ENCODE peak calls at places on chromosomes 7 and 10, in five cellular contexts. F is PC-3, R is AG04450, D is left lung, B is fibroblast of lung. G is an unnamed sample.
A peak's percentile ranks its signal among the peaks of the same experiment; 100 is the strongest.

GRCh38 chr10:72612203-72612826 is 13.6 kb downstream of the MICU1 start:
- DNase-seq in F (peak; percentile 4), R (no peak), D (no peak), B (peak; percentile 18), G (no peak)

GRCh38 chr10:119368991-119369869 is 161.9 kb downstream of the GRK5 start:
- DNase-seq in F (no peak), R (no peak), D (no peak), B (no peak), G (peak; percentile 58)

GRCh38 chr7:105648561-105649401 is 67.5 kb upstream of the EFCAB10 start:
- DNase-seq in F (peak; percentile 99), R (no peak), D (no peak), B (peak; percentile 13), G (peak; percentile 48)

GRCh38 chr10:73797324-73798025 is 12.1 kb downstream of the ZSWIM8 start:
- DNase-seq in F (no peak), R (no peak), D (no peak), B (no peak), G (peak; percentile 55)

GRCh38 chr7:53426145-53426750 is 390.8 kb downstream of the POM121L12 start:
- DNase-seq in F (no peak), R (no peak), D (no peak), B (no peak), G (no peak)

GRCh38 chr7:148435715-148436114 is 154.9 kb upstream of the C7orf33 start:
- DNase-seq in F (no peak), R (no peak), D (no peak), B (no peak), G (no peak)

GRCh38 chr10:86108696-86109095 is 257.9 kb downstream of the GRID1 start:
- DNase-seq in F (no peak), R (no peak), D (no peak), B (no peak), G (no peak)

GRCh38 chr7:94655884-94656657 is at the start of gene SGCE:
- DNase-seq in F (peak; percentile 82), R (peak; percentile 50), D (peak; percentile 78), B (peak; percentile 78), G (peak; percentile 85)

GRCh38 chr10:58516118-58516517 is 3.4 kb downstream of the BICC1 start:
- DNase-seq in F (peak; percentile 82), R (no peak), D (no peak), B (peak; percentile 70), G (no peak)

GRCh38 chr7:135158874-135159273 is 11.0 kb downstream of the TMEM140 start:
- DNase-seq in F (no peak), R (no peak), D (no peak), B (no peak), G (no peak)

GRCh38 chr7:1939434-1940401 is 269.6 kb downstream of the ELFN1 start:
- DNase-seq in F (no peak), R (no peak), D (peak; percentile 51), B (no peak), G (no peak)

GRCh38 chr7:1940863-1941262 is 270.8 kb downstream of the ELFN1 start:
- DNase-seq in F (no peak), R (no peak), D (peak; percentile 48), B (no peak), G (no peak)

GRCh38 chr7:1938788-1939433 is 268.8 kb downstream of the ELFN1 start:
- DNase-seq in F (no peak), R (no peak), D (peak; percentile 26), B (peak; percentile 7), G (no peak)

GRCh38 chr7:1941464-1942025 is 271.5 kb downstream of the ELFN1 start:
- DNase-seq in F (no peak), R (no peak), D (peak; percentile 29), B (no peak), G (no peak)

DNA sequence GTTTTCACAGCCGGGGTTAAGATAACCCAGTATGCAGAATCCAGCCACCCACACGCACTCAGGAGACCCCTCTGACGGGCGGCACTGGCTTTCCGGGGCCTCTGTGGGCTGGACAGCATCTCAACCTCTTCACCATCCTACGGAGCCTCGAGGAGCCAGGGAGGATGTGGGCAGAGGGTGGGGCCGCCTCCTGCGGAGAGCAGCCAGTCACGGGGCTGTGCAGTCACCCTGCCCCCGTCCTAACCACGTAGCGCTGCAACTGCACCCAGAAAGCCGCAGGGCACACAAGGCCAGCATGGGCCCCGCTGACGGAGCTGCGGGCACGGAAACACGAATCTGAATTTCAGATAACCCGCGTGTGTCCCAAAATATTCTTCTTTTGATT is 270.3 kb downstream of the ELFN1 start:
- DNase-seq in F (no peak), R (no peak), D (peak; percentile 91), B (peak; percentile 71), G (peak; percentile 92)
- H3K27ac ChIP-seq in F (no peak overlapping the region), R (no peak overlapping the region), D (peak overlapping the region; percentile 85), B (no peak overlapping the region), G (peak overlapping the region; percentile 77)

GRCh38 chr7:70812511-70812910 is 319.4 kb upstream of the GALNT17 start:
- DNase-seq in F (no peak), R (no peak), D (no peak), B (no peak), G (no peak)
- TF ChIP-seq CTCF in F (no peak), R (no peak), D (no peak), B (no peak), G (no peak)

GRCh38 chr10:62057359-62057758 is 155.9 kb downstream of the ARID5B start:
- DNase-seq in F (no peak), R (no peak), D (no peak), B (no peak), G (no peak)
- H3K4me3 ChIP-seq in F (no peak overlapping the region), R (peak overlapping the region; percentile 52), D (no peak overlapping the region), B (peak overlapping the region; percentile 79), G (peak overlapping the region; percentile 17)

GRCh38 chr7:44063894-44064651 is 1.3 kb downstream of the PGAM2 start:
- DNase-seq in F (no peak), R (no peak), D (peak; percentile 27), B (no peak), G (peak; percentile 59)
- H3K27ac ChIP-seq in F (no peak overlapping the region), R (no peak overlapping the region), D (no peak overlapping the region), B (no peak overlapping the region), G (no peak overlapping the region)

GRCh38 chr7:75776295-75776971 is 4.4 kb upstream of the CCL26 start:
- DNase-seq in F (peak; percentile 94), R (peak; percentile 57), D (no peak), B (peak; percentile 98), G (no peak)
- TF ChIP-seq CTCF in F (no peak), R (peak; percentile 32), D (no peak), B (no peak), G (no peak)

GRCh38 chr7:157477550-157478212 is 140.9 kb downstream of the DNAJB6 start:
- DNase-seq in F (no peak), R (no peak), D (no peak), B (no peak), G (peak; percentile 59)
- H3K4me3 ChIP-seq in F (no peak overlapping the region), R (no peak overlapping the region), D (no peak overlapping the region), B (no peak overlapping the region), G (no peak overlapping the region)

DNA sequence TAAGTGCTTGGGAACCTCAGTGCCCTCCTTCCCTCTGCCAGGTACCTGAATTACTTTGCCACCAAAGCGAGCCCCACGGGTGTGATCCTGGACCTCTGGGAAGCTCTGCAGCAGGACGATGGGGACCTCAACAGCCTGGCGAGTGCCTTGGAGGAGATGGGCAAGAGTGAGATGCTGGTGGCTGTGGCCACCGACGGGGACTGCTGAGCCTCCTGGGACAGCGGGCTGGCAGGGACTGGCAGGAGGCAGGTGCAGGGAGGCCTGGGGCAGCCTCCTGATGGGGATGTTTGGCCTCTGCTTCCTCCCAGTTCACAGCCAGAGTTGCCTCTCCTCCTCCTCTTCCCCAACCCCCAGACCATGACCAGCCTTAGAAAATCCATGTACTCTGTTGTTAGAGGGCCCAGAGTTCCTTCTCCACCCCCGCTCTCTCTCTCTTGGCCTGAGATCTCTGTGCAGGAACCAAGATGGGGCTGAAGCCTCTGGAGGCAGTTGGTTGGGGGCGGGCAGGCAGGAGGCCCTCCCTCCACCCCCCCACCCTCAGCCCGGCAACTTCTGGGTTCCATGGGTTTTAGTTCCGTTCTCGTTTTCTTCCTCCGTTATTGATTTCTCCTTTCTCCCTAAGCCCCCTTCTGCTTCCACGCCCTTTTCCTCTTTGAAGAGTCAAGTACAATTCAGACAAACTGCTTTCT is 19.8 kb upstream of the SLC29A3 start:
- DNase-seq in F (no peak), R (no peak), D (no peak), B (no peak), G (no peak)
- H3K27ac ChIP-seq in F (no peak overlapping the region), R (no peak overlapping the region), D (no peak overlapping the region), B (no peak overlapping the region), G (no peak overlapping the region)

GRCh38 chr7:137167609-137168008 is 175.9 kb downstream of the PTN start:
- DNase-seq in F (no peak), R (no peak), D (no peak), B (no peak), G (no peak)

GRCh38 chr7:137172105-137172590 is 171.4 kb downstream of the PTN start:
- DNase-seq in F (peak; percentile 58), R (no peak), D (no peak), B (no peak), G (no peak)

GRCh38 chr7:137164251-137164650 is 179.3 kb downstream of the PTN start:
- DNase-seq in F (no peak), R (no peak), D (no peak), B (no peak), G (no peak)

GRCh38 chr7:137169282-137169698 is 174.2 kb downstream of the PTN start:
- DNase-seq in F (peak; percentile 68), R (peak; percentile 55), D (no peak), B (peak; percentile 78), G (peak; percentile 57)
- TF ChIP-seq CTCF in F (peak; percentile 71), R (peak; percentile 84), D (peak; percentile 44), B (peak; percentile 94), G (peak; percentile 53)

DNA sequence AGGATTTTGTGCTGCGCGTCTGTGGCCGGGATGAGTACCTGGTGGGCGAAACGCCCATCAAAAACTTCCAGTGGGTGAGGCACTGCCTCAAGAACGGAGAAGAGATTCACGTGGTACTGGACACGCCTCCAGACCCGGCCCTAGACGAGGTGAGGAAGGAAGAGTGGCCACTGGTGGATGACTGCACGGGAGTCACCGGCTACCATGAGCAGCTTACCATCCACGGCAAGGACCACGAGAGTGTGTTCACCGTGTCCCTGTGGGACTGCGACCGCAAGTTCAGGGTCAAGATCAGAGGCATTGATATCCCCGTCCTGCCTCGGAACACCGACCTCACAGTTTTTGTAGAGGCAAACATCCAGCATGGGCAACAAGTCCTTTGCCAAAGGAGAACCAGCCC is 3.3 kb downstream of the PIK3CG start:
- DNase-seq in F (no peak), R (no peak), D (no peak), B (no peak), G (no peak)
- H3K4me3 ChIP-seq in F (no peak overlapping the region), R (no peak overlapping the region), D (no peak overlapping the region), B (no peak overlapping the region), G (no peak overlapping the region)

G was measured in upper lobe of right lung.